ENCODE peak calls at places on chromosomes 13 and 19, in seven cellular contexts. W is H1, K is K562, N is GM12878, R is HCT116, D is SK-N-SH, B is HepG2. Z is an unnamed sample.

GRCh38 chr13:67138937-67139336 is 91.2 kb downstream of the PCDH9 start:
- DNase-seq in W (no peak), K (no peak), N (no peak), R (no peak), D (no peak), B (no peak), Z (no peak)

GRCh38 chr19:10270180-10270615 is 722 bp upstream of the ICAM1 start:
- DNase-seq in W (no peak), K (peak), N (no peak), R (no peak), D (peak), B (no peak), Z (no peak)

GRCh38 chr19:5932146-5932545 is 18.1 kb downstream of the CAPS start:
- DNase-seq in W (no peak), K (no peak), N (no peak), R (no peak), D (no peak), B (no peak), Z (no peak)

GRCh38 chr13:29583073-29583785 is 12.3 kb downstream of the SLC7A1 start:
- DNase-seq in W (no peak), K (peak), N (no peak), R (no peak), D (no peak), B (no peak), Z (no peak)

GRCh38 chr19:35120492-35120891 is 4.9 kb downstream of the FXYD3 start:
- DNase-seq in W (no peak), K (no peak), N (no peak), R (no peak), D (no peak), B (no peak), Z (no peak)

GRCh38 chr13:41488124-41488523 is 30.8 kb downstream of the RGCC start:
- DNase-seq in W (no peak), K (no peak), N (no peak), R (no peak), D (no peak), B (no peak), Z (no peak)

GRCh38 chr13:101654916-101655315 is 202.4 kb downstream of the ITGBL1 start:
- DNase-seq in W (no peak), K (no peak), N (no peak), R (no peak), D (no peak), B (no peak), Z (no peak)

GRCh38 chr13:63651394-63651793 is 2235.7 kb upstream of the PCDH20 start:
- DNase-seq in W (no peak), K (no peak), N (no peak), R (no peak), D (no peak), B (no peak), Z (no peak)

GRCh38 chr19:1668339-1669123 is 16.1 kb upstream of the TCF3 start:
- DNase-seq in W (no peak), K (no peak), N (no peak), R (no peak), D (no peak), B (no peak), Z (no peak)

GRCh38 chr19:9144920-9145319 is 4.7 kb downstream of the ZNF317 start:
- DNase-seq in W (no peak), K (no peak), N (no peak), R (no peak), D (no peak), B (no peak), Z (no peak)

GRCh38 chr13:98300956-98301641 is 124.0 kb upstream of the RNF113B start:
- DNase-seq in W (no peak), K (no peak), N (no peak), R (no peak), D (no peak), B (peak), Z (peak)

GRCh38 chr13:35512271-35512920 is 35.9 kb upstream of the MAB21L1 start:
- DNase-seq in W (no peak), K (no peak), N (no peak), R (no peak), D (no peak), B (no peak), Z (no peak)
- TF ChIP-seq JUND in W (no peak), K (no peak), N (no peak), R (no peak), D (peak), B (no peak), Z (no peak)

GRCh38 chr13:89571676-89572075 is 1775.8 kb upstream of the MIR17HG start:
- DNase-seq in W (no peak), K (no peak), N (no peak), R (no peak), D (no peak), B (no peak), Z (no peak)

GRCh38 chr13:89567025-89567424 is 1780.5 kb upstream of the MIR17HG start:
- DNase-seq in W (no peak), K (no peak), N (no peak), R (no peak), D (no peak), B (no peak), Z (no peak)

GRCh38 chr13:89565711-89566110 is 1781.8 kb upstream of the MIR17HG start:
- DNase-seq in W (no peak), K (no peak), N (no peak), R (no peak), D (no peak), B (no peak), Z (no peak)

GRCh38 chr13:89568746-89569145 is 1778.7 kb upstream of the MIR17HG start:
- DNase-seq in W (no peak), K (no peak), N (no peak), R (no peak), D (no peak), B (no peak), Z (no peak)

GRCh38 chr13:89568276-89568675 is 1779.2 kb upstream of the MIR17HG start:
- DNase-seq in W (no peak), K (no peak), N (no peak), R (no peak), D (no peak), B (no peak), Z (no peak)
- TF ChIP-seq JUND in W (no peak), K (no peak), N (no peak), R (no peak), D (no peak), B (no peak), Z (no peak)

GRCh38 chr19:44672226-44672625 is 944 bp downstream of the CEACAM19 start:
- DNase-seq in W (no peak), K (no peak), N (no peak), R (no peak), D (no peak), B (no peak), Z (no peak)

GRCh38 chr19:44671400-44671799 is at the start of gene CEACAM19:
- DNase-seq in W (no peak), K (no peak), N (no peak), R (no peak), D (no peak), B (no peak), Z (peak)

GRCh38 chr19:44677019-44677809 is 5.9 kb downstream of the CEACAM19 start:
- DNase-seq in W (no peak), K (peak), N (no peak), R (peak), D (peak), B (no peak), Z (no peak)

GRCh38 chr19:44673510-44673909 is 2.2 kb downstream of the CEACAM19 start:
- DNase-seq in W (no peak), K (no peak), N (no peak), R (no peak), D (no peak), B (no peak), Z (no peak)

DNA sequence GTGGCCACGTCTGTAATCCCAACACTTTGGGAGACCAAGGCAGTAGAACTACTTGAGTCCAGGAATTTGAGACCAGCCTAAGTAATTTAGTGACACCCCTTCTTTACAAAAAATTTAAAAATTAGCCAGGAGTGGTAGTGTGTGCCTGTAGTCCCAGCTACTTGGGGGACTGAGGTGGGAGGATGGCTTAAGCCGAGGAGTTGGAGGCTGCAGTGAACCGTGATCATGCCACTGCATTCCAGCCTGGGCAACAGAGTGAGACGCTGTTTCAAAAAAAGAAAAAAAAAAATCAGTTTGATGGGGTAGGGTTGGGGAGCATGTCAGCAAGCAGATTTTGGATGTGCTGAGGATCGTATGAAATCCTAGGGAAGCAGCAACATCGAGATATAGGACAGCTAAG is 4.2 kb downstream of the CEACAM19 start:
- DNase-seq in W (no peak), K (no peak), N (no peak), R (no peak), D (no peak), B (no peak), Z (no peak)
- TF ChIP-seq JUND in W (no peak), K (no peak), N (no peak), R (no peak), D (no peak), B (no peak), Z (no peak)

DNA sequence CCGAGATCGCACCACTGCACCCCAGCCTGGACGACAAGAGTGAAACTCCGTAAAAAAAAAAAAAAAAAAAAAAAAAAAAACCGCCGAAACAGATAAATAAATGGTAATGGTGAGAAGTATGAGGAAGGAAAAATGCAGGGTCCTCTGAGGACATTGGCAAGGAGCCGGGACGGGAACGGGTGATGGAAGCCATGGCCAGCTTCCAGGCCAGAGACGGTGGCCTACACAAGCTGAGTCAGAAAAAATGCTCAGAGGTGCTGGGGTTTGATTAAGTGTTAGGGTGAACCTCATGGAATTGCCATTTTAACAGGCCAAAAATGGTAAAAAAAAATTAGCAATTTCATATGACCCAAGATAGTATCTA is 873 bp upstream of the ZSWIM4 start:
- DNase-seq in W (no peak), K (no peak), N (no peak), R (no peak), D (no peak), B (no peak), Z (no peak)
- TF ChIP-seq JUND in W (no peak), K (no peak), N (no peak), R (no peak), D (peak), B (no peak), Z (no peak)

DNA sequence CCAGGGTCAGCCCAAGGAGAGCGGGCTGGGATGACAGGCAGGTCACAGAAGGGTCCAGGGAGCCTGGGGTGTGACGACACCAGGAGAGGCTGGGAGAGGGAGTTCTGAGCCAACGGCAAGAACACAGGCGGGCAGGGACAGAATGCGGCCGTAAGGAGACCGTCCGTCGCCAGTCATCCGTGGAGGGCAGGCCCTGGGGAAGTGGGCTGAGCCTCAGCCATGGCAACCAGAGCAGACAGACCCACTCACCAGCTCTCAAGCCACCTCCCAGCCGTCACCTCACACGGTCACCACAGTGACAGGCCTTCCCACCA is 3.7 kb upstream of the TMEM86B start:
- DNase-seq in W (no peak), K (no peak), N (no peak), R (no peak), D (no peak), B (no peak), Z (no peak)
- TF ChIP-seq JUND in W (no peak), K (no peak), N (no peak), R (no peak), D (no peak), B (no peak), Z (no peak)

DNA sequence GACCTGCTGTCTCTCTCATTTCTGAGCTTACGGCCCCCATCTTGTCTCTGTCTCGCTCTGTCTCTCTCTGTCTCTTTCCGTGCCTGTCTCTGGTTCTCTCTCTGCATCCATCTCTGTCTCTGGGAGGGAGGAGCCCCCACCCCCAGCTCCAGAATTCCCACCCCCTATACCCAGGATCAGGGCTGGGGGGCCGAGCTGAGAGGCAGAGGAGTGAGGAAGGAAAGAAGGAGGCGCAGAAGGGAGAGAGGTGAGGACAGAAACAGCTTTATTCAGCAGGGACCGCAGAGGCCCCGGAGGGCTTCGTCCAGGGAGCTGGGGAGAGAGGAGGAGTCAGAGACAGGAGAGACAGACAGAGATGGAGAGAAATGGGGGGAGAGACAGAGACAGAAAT is 14.0 kb downstream of the JOSD2 start:
- DNase-seq in W (no peak), K (no peak), N (no peak), R (no peak), D (no peak), B (no peak), Z (no peak)
- TF ChIP-seq JUND in W (no peak), K (no peak), N (no peak), R (no peak), D (no peak), B (no peak), Z (no peak)

Z was measured in T47D.